ENCODE peak calls at places on chromosomes 13 and 19, in four cellular contexts. One of them, this sample, is unnamed.

GRCh38 chr13:72194531-72194930 is 327.5 kb upstream of the DACH1 start:
- DNase-seq in HL-60: no peak
- DNase-seq in K562: no peak
- DNase-seq in GM12878: no peak
- DNase-seq in this sample: no peak

GRCh38 chr19:19554074-19555023 is 16.3 kb downstream of the CILP2 start:
- DNase-seq in K562: peak; percentile 88
- DNase-seq in GM12878: no peak
- DNase-seq in HL-60: peak; percentile 45
- DNase-seq in this sample: peak; percentile 79

GRCh38 chr13:113952983-113953520 is 20.8 kb downstream of the C13orf46 start:
- DNase-seq in HL-60: no peak
- DNase-seq in K562: no peak
- DNase-seq in GM12878: no peak
- DNase-seq in this sample: no peak

GRCh38 chr19:12784394-12784870 is 6.9 kb upstream of the JUNB start:
- DNase-seq in K562: peak; percentile 62
- DNase-seq in GM12878: no peak
- DNase-seq in HL-60: no peak
- DNase-seq in this sample: no peak

GRCh38 chr13:81609335-81609734 is 1268.4 kb upstream of the SPRY2 start:
- DNase-seq in K562: no peak
- DNase-seq in GM12878: no peak
- DNase-seq in HL-60: no peak
- DNase-seq in this sample: no peak

GRCh38 chr13:35694549-35695233 is 218.2 kb upstream of the MAB21L1 start:
- DNase-seq in K562: no peak
- DNase-seq in GM12878: no peak
- DNase-seq in HL-60: no peak
- DNase-seq in this sample: no peak

GRCh38 chr19:13849991-13850909 is 26.7 kb upstream of the NANOS3 start:
- DNase-seq in GM12878: no peak
- DNase-seq in K562: peak; percentile 80
- DNase-seq in HL-60: peak; percentile 61
- DNase-seq in this sample: peak; percentile 65

GRCh38 chr13:22427783-22428182 is 753.0 kb upstream of the SGCG start:
- DNase-seq in HL-60: no peak
- DNase-seq in K562: no peak
- DNase-seq in GM12878: no peak
- DNase-seq in this sample: no peak

GRCh38 chr19:19259741-19260140 is 13.4 kb downstream of the TM6SF2 start:
- DNase-seq in HL-60: peak; percentile 21
- DNase-seq in K562: peak; percentile 72
- DNase-seq in GM12878: no peak
- DNase-seq in this sample: peak; percentile 48

GRCh38 chr13:72284791-72285190 is 417.8 kb upstream of the DACH1 start:
- DNase-seq in HL-60: no peak
- DNase-seq in GM12878: no peak
- DNase-seq in K562: no peak
- DNase-seq in this sample: no peak

GRCh38 chr13:27170521-27171243 is 929 bp downstream of the USP12 start:
- DNase-seq in HL-60: peak; percentile 32
- DNase-seq in GM12878: no peak
- DNase-seq in K562: peak; percentile 45
- DNase-seq in this sample: peak; percentile 13

GRCh38 chr19:4831351-4832340 is at the start of gene TICAM1:
- DNase-seq in K562: peak; percentile 90
- DNase-seq in HL-60: peak; percentile 37
- DNase-seq in GM12878: no peak
- DNase-seq in this sample: peak; percentile 59

GRCh38 chr13:73284475-73284874 is 225.7 kb downstream of the KLF5 start:
- DNase-seq in GM12878: no peak
- DNase-seq in HL-60: no peak
- DNase-seq in K562: no peak
- DNase-seq in this sample: no peak

GRCh38 chr13:108408670-108409069 is 139.2 kb downstream of the TNFSF13B start:
- DNase-seq in GM12878: no peak
- DNase-seq in K562: no peak
- DNase-seq in HL-60: no peak
- DNase-seq in this sample: no peak

GRCh38 chr13:85575110-85575509 is 224.1 kb downstream of the SLITRK6 start:
- DNase-seq in GM12878: no peak
- DNase-seq in HL-60: no peak
- DNase-seq in K562: no peak
- DNase-seq in this sample: no peak

GRCh38 chr13:74662895-74663294 is 528.7 kb upstream of the KLF12 start:
- DNase-seq in HL-60: no peak
- DNase-seq in K562: no peak
- DNase-seq in GM12878: no peak
- DNase-seq in this sample: no peak

GRCh38 chr13:91291078-91291477 is 56.4 kb upstream of the MIR17HG start:
- DNase-seq in K562: no peak
- DNase-seq in HL-60: no peak
- DNase-seq in GM12878: no peak
- DNase-seq in this sample: no peak

GRCh38 chr13:30865131-30866009 is 40.7 kb upstream of the MEDAG start:
- DNase-seq in HL-60: peak; percentile 71
- DNase-seq in GM12878: no peak
- DNase-seq in K562: peak; percentile 61
- DNase-seq in this sample: peak; percentile 65

GRCh38 chr19:45645068-45645630 is 6.0 kb upstream of the EML2 start:
- DNase-seq in GM12878: no peak
- DNase-seq in HL-60: no peak
- DNase-seq in K562: no peak
- DNase-seq in this sample: no peak

GRCh38 chr13:93244141-93244917 is 17.7 kb downstream of the GPC6 start:
- DNase-seq in GM12878: no peak
- DNase-seq in K562: no peak
- DNase-seq in HL-60: no peak
- DNase-seq in this sample: no peak

GRCh38 chr19:35155441-35155840 is 906 bp downstream of the FXYD5 start:
- DNase-seq in HL-60: peak; percentile 33
- DNase-seq in K562: peak; percentile 48
- DNase-seq in GM12878: no peak
- DNase-seq in this sample: no peak

GRCh38 chr13:110913911-110914292 is 967 bp downstream of the ANKRD10 start:
- DNase-seq in K562: no peak
- DNase-seq in HL-60: no peak
- DNase-seq in GM12878: no peak
- DNase-seq in this sample: no peak

GRCh38 chr13:42071667-42072419 is 23.4 kb downstream of the DGKH start:
- DNase-seq in GM12878: no peak
- DNase-seq in HL-60: peak; percentile 11
- DNase-seq in K562: peak; percentile 12
- DNase-seq in this sample: no peak

GRCh38 chr13:48295271-48295670 is 8.3 kb upstream of the RB1 start:
- DNase-seq in HL-60: no peak
- DNase-seq in K562: no peak
- DNase-seq in GM12878: no peak
- DNase-seq in this sample: no peak

GRCh38 chr13:88303157-88303556 is 632.0 kb downstream of the SLITRK5 start:
- DNase-seq in HL-60: no peak
- DNase-seq in GM12878: no peak
- DNase-seq in K562: no peak
- DNase-seq in this sample: no peak
- TF ChIP-seq SPI1 in HL-60: no peak
- TF ChIP-seq SPI1 in GM12878: no peak
- TF ChIP-seq SPI1 in K562: no peak
- TF ChIP-seq SPI1 in this sample: no peak

GRCh38 chr19:55353356-55353802 is 1.1 kb downstream of the COX6B2 start:
- DNase-seq in GM12878: no peak
- DNase-seq in K562: no peak
- DNase-seq in HL-60: no peak
- DNase-seq in this sample: no peak

GRCh38 chr19:55352746-55353145 is 1.8 kb downstream of the COX6B2 start:
- DNase-seq in HL-60: no peak
- DNase-seq in GM12878: no peak
- DNase-seq in K562: no peak
- DNase-seq in this sample: no peak

GRCh38 chr19:55355213-55355821 is 798 bp upstream of the COX6B2 start:
- DNase-seq in GM12878: no peak
- DNase-seq in HL-60: no peak
- DNase-seq in K562: no peak
- DNase-seq in this sample: no peak

GRCh38 chr19:55353803-55354697 is 469 bp downstream of the COX6B2 start:
- DNase-seq in GM12878: no peak
- DNase-seq in HL-60: no peak
- DNase-seq in K562: peak; percentile 97
- DNase-seq in this sample: peak; percentile 95

GRCh38 chr19:55354698-55355212 is at the start of gene COX6B2:
- DNase-seq in HL-60: no peak
- DNase-seq in GM12878: no peak
- DNase-seq in K562: peak; percentile 80
- DNase-seq in this sample: no peak
- TF ChIP-seq SPI1 in HL-60: no peak
- TF ChIP-seq SPI1 in GM12878: no peak
- TF ChIP-seq SPI1 in K562: no peak
- TF ChIP-seq SPI1 in this sample: no peak

GRCh38 chr13:109780880-109781383 is 5.5 kb downstream of the IRS2 start:
- DNase-seq in HL-60: no peak
- DNase-seq in GM12878: no peak
- DNase-seq in K562: no peak
- DNase-seq in this sample: no peak
- TF ChIP-seq SPI1 in HL-60: no peak
- TF ChIP-seq SPI1 in GM12878: no peak
- TF ChIP-seq SPI1 in K562: no peak
- TF ChIP-seq SPI1 in this sample: no peak

DNA sequence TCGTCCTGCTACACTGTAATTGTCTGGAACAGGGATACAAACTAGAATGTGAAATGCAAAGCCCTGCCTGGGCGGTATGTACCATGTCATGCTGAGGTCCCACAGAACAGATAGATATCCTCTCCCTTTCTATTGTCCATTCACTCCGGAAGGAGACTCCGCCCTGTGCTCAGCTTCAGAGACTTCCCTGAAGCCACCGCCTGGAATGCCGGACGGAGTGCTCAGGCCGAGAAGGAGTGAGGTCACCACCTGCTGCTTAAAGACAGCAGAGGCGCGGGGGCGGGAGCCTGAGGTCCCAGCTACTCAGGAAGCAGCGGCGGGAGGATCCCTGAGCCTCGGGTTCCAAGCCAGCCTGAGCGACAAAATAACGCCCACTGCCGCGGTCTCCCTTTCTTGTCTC is 890 bp upstream of the ZNF611 start:
- DNase-seq in GM12878: no peak
- DNase-seq in HL-60: no peak
- DNase-seq in K562: no peak
- DNase-seq in this sample: no peak
- TF ChIP-seq SPI1 in GM12878: no peak
- TF ChIP-seq SPI1 in HL-60: no peak
- TF ChIP-seq SPI1 in K562: no peak
- TF ChIP-seq SPI1 in this sample: no peak

GRCh38 chr13:50128406-50129048 is 113.3 kb downstream of the KCNRG start:
- DNase-seq in K562: no peak
- DNase-seq in HL-60: no peak
- DNase-seq in GM12878: no peak
- DNase-seq in this sample: peak; percentile 22
- TF ChIP-seq SPI1 in K562: no peak
- TF ChIP-seq SPI1 in HL-60: no peak
- TF ChIP-seq SPI1 in GM12878: no peak
- TF ChIP-seq SPI1 in this sample: no peak

GRCh38 chr13:65881561-65882155 is 1348.5 kb downstream of the PCDH9 start:
- DNase-seq in GM12878: no peak
- DNase-seq in HL-60: no peak
- DNase-seq in K562: no peak
- DNase-seq in this sample: no peak
- TF ChIP-seq SPI1 in GM12878: no peak
- TF ChIP-seq SPI1 in HL-60: no peak
- TF ChIP-seq SPI1 in K562: no peak
- TF ChIP-seq SPI1 in this sample: no peak

DNA sequence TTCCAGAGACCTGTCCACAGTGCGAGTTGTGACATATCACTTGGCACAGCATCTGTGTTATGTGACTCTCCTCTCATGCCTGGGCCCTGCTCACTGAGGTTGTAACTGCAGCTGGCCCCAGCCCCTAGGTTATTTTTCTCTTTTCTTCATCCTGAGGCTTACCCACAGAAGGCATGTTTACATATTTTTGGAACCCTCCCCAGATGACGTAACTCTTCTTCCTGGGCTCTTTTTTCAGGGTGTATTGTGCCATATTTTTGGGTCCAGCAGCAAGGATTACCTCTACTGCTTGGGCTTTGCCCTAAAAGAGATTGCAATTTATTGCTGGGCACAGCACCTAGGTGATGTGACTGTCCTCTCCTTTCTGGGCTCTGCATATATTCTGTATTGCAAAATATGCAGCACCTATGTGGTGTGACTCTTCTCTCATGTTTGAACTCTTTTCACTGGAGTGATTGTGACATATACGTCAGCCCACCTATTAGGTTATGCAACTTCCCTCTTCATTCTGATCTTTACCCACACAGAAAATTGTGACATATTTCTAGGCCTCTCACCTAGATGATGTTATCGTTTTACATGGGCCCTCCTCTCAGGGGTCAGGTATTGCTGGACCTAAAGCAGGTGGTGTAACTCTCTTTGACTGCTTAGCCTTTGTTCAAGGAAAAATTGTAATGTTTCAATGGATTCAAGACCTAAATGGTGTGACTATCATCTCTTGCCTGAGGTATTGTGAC is 64.5 kb upstream of the ZNF724 start:
- DNase-seq in HL-60: peak; percentile 3
- DNase-seq in GM12878: no peak
- DNase-seq in K562: no peak
- DNase-seq in this sample: no peak
- TF ChIP-seq SPI1 in HL-60: no peak
- TF ChIP-seq SPI1 in GM12878: no peak
- TF ChIP-seq SPI1 in K562: no peak
- TF ChIP-seq SPI1 in this sample: no peak

GRCh38 chr19:40005670-40006272 is 8.9 kb downstream of the ZNF546 start:
- DNase-seq in HL-60: no peak
- DNase-seq in K562: no peak
- DNase-seq in GM12878: no peak
- DNase-seq in this sample: no peak

GRCh38 chr19:40009674-40010073 is 12.8 kb downstream of the ZNF546 start:
- DNase-seq in GM12878: no peak
- DNase-seq in K562: no peak
- DNase-seq in HL-60: no peak
- DNase-seq in this sample: no peak

DNA sequence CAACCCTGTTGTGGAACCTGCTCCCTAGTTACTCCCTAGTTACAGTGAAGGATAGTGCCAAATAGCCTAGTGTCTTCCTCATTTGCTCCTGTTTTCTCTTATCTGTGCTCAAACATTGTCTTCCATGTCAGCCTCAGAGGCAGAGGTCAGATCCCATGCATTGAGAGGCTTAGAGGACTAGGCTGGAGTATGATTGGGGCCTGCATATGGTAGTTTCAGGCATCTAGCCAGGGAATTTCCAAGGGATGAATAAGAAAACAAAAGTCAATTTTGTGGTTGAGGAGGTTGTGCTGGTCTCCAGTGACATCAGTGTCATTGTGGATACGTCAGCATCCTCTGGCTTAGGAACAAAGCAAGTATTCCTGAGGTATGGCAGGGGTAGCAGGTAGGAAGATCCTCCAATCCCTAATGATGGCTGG is 9.4 kb downstream of the ZNF546 start:
- DNase-seq in GM12878: no peak
- DNase-seq in HL-60: no peak
- DNase-seq in K562: peak; percentile 57
- DNase-seq in this sample: no peak
- TF ChIP-seq SPI1 in GM12878: no peak
- TF ChIP-seq SPI1 in HL-60: no peak
- TF ChIP-seq SPI1 in K562: peak; percentile 88
- TF ChIP-seq SPI1 in this sample: no peak